ENCODE peak calls at places on chromosomes 7 and 10, in ten cellular contexts. T, V, J, G, I, O, P, H, C and Y are unnamed samples. For H3K9me3, the result is how much of the 10 kb centered on the place peaks cover.

GRCh38 chr7:46953008-46953407 is 628.9 kb downstream of the TNS3 start:
- DNase-seq in I (no peak), T (no peak), G (no peak), J (no peak), O (no peak), V (no peak), H (no peak), C (no peak), P (no peak), Y (no peak)

GRCh38 chr7:93923946-93924345 is 2.4 kb downstream of the GNG11 start:
- DNase-seq in H (no peak), V (no peak), C (no peak), O (no peak), P (no peak), G (no peak), T (no peak), J (no peak), I (no peak), Y (no peak)

GRCh38 chr10:125101049-125101448 is 59.3 kb downstream of the CTBP2 start:
- DNase-seq in P (no peak), V (peak), O (no peak), G (no peak), T (no peak), J (no peak), H (no peak), I (no peak), C (no peak), Y (no peak)

GRCh38 chr10:113159563-113159962 is 209.5 kb downstream of the TCF7L2 start:
- DNase-seq in T (no peak), O (no peak), C (no peak), P (no peak), H (no peak), J (no peak), I (no peak), G (no peak), V (no peak), Y (no peak)

GRCh38 chr10:3761111-3761686 is 23.8 kb downstream of the KLF6 start:
- DNase-seq in I (no peak), G (no peak), T (no peak), V (no peak), H (peak), C (no peak), P (no peak), O (peak), J (no peak), Y (peak)

GRCh38 chr10:121811386-121811785 is 116.4 kb downstream of the ATE1 start:
- DNase-seq in T (no peak), V (no peak), O (no peak), I (no peak), G (no peak), C (no peak), J (no peak), P (no peak), H (no peak), Y (no peak)

GRCh38 chr7:22373388-22373787 is 16.4 kb upstream of the RAPGEF5 start:
- DNase-seq in J (no peak), O (no peak), P (no peak), T (no peak), G (no peak), C (no peak), H (no peak), I (no peak), V (no peak), Y (no peak)

GRCh38 chr7:92576296-92576695 is 13.9 kb downstream of the FAM133B start:
- DNase-seq in G (no peak), H (no peak), T (no peak), V (no peak), J (no peak), O (no peak), P (no peak), C (no peak), I (no peak), Y (no peak)

GRCh38 chr10:16777473-16778370 is 39.5 kb downstream of the RSU1 start:
- DNase-seq in O (peak), H (peak), C (peak), J (no peak), V (no peak), T (peak), I (no peak), P (peak), G (peak), Y (peak)

DNA sequence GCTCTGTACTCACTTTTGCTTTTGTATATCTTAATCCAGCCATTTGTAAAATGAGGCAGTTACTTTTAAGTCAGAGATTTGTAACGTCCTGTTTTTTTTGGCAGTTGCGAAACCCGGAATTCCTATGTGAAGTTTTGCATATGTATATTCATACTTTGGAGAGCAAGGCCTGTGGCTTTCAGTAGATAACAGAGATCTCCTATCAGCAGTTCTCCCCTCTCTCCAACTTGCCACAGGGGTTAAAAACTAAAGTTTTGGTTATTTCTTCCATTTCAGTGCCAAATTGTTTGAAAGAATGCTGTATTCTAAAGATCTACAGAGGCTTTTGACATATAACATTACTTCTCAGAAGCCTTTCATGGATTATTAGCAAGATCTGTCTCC is 102.4 kb downstream of the EXOC4 start:
- DNase-seq in G (no peak), H (no peak), J (no peak), T (no peak), O (no peak), I (no peak), P (no peak), C (peak), V (no peak), Y (no peak)
- H3K27ac ChIP-seq in G (no peak), H (no peak), J (no peak), T (no peak), O (no peak), I (no peak), P (no peak), C (peak), V (no peak), Y (no peak)

GRCh38 chr10:129491123-129491734 is 24.2 kb downstream of the MGMT start:
- DNase-seq in T (no peak), I (no peak), J (no peak), G (peak), O (peak), H (no peak), V (no peak), C (peak), P (no peak), Y (no peak)

GRCh38 chr10:129481641-129482040 is 14.6 kb downstream of the MGMT start:
- DNase-seq in I (no peak), J (no peak), H (no peak), P (no peak), G (no peak), V (no peak), T (no peak), C (no peak), O (no peak), Y (no peak)

GRCh38 chr10:129483427-129484010 is 16.5 kb downstream of the MGMT start:
- DNase-seq in O (peak), V (no peak), P (no peak), H (no peak), J (no peak), G (no peak), C (no peak), I (no peak), T (no peak), Y (no peak)

DNA sequence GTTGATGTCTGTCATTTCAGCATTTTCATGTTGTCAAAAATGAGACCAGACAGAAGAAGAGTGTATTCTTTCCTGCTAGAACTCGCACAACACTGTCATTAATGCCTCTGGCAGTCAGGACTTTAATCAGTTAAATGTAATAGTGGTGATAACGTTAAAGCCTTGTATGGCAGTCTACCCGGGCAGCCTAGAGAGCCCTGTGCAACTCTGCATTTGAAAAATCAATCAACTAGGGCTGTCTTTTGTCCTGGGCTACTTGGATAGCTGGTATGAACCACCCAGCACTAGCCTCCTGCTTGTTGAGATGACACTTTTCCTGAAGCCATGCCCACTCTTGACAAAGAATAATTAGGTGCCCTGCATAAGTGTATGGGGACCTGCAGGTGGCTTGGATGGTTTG is 19.8 kb downstream of the MGMT start:
- DNase-seq in C (no peak), H (no peak), P (no peak), V (no peak), G (no peak), J (no peak), I (no peak), O (no peak), T (no peak), Y (no peak)
- H3K9me3 ChIP-seq in C (half or more), H (under half), P (under half), V (under half), G (under half), J (under half), I (under half), O (under half), T (under half), Y (under half)

DNA sequence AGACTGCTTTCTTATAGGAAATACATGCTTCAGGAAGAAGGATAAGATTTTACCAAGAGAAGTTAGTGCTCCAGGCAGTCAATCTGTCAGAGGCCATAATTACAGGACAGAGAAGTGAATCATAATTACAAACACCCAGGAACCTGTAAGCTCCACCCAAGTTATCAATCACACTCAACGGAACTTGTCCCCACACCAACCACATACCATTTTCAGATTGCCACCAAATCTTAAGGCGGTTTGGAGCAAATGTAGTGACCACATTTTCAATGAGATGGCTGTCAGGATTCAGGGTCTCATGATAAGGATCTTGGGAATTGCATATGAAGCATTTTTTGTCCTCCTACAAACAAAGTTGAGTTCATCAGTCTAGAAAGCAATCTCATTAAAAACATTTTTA is 4.8 kb downstream of the LAMB1 start:
- DNase-seq in C (no peak), H (no peak), I (no peak), J (no peak), V (no peak), P (no peak), O (no peak), T (no peak), G (no peak), Y (no peak)
- H3K27ac ChIP-seq in C (peak), H (no peak), I (peak), J (no peak), V (no peak), P (peak), O (no peak), T (peak), G (no peak), Y (no peak)

GRCh38 chr10:106515206-106515790 is 649.2 kb downstream of the SORCS1 start:
- DNase-seq in P (no peak), J (no peak), G (peak), I (no peak), C (peak), H (no peak), O (no peak), V (no peak), T (no peak), Y (no peak)
- H3K9me3 ChIP-seq in P (under half), J (under half), G (under half), I (under half), C (under half), H (under half), O (under half), V (under half), T (under half), Y (under half)

GRCh38 chr10:126270116-126270515 is 118.2 kb downstream of the ADAM12 start:
- DNase-seq in C (no peak), G (no peak), I (no peak), T (no peak), V (no peak), J (no peak), O (no peak), P (no peak), H (no peak), Y (no peak)
- H3K27ac ChIP-seq in C (no peak), G (no peak), I (no peak), T (no peak), V (no peak), J (no peak), O (no peak), P (no peak), H (no peak), Y (no peak)